ENCODE peak calls at places on chromosome 12, in nine cellular contexts. S, A, W, B, Y, L, H, X and I are unnamed samples.

GRCh38 chr12:13534645-13535398 is 338.3 kb downstream of the EMP1 start:
- DNase-seq in S (peak), A (no peak), W (peak), B (peak), Y (peak), L (peak), H (peak), X (peak), I (peak)

GRCh38 chr12:127690161-127690560 is 576.8 kb upstream of the TMEM132C start:
- DNase-seq in S (no peak), A (no peak), W (no peak), B (no peak), Y (no peak), L (no peak), H (no peak), X (no peak), I (no peak)

GRCh38 chr12:95182868-95183415 is 34.3 kb downstream of the FGD6 start:
- DNase-seq in S (peak), A (no peak), W (no peak), B (peak), Y (no peak), L (peak), H (peak), X (no peak), I (no peak)

GRCh38 chr12:52279683-52280318 is 5.4 kb downstream of the KRT86 start:
- DNase-seq in S (peak), A (no peak), W (no peak), B (peak), Y (no peak), L (peak), H (no peak), X (no peak), I (no peak)

GRCh38 chr12:85996280-85996679 is 122.2 kb downstream of the NTS start:
- DNase-seq in S (peak), A (no peak), W (no peak), B (no peak), Y (no peak), L (peak), H (no peak), X (no peak), I (no peak)

GRCh38 chr12:15546102-15546701 is 223.9 kb downstream of the PTPRO start:
- DNase-seq in S (no peak), A (no peak), W (no peak), B (no peak), Y (no peak), L (no peak), H (peak), X (no peak), I (peak)

GRCh38 chr12:115752151-115752550 is 525.3 kb downstream of the MED13L start:
- DNase-seq in S (peak), A (no peak), W (no peak), B (peak), Y (no peak), L (peak), H (no peak), X (no peak), I (no peak)

GRCh38 chr12:125418902-125419564 is 353.8 kb downstream of the AACS start:
- DNase-seq in S (no peak), A (no peak), W (no peak), B (no peak), Y (no peak), L (no peak), H (peak), X (no peak), I (peak)

GRCh38 chr12:129186952-129187351 is 333.7 kb downstream of the GLT1D1 start:
- DNase-seq in S (no peak), A (no peak), W (no peak), B (no peak), Y (no peak), L (no peak), H (no peak), X (no peak), I (no peak)

GRCh38 chr12:127810026-127810425 is 456.9 kb upstream of the TMEM132C start:
- DNase-seq in S (peak), A (no peak), W (no peak), B (no peak), Y (no peak), L (peak), H (no peak), X (no peak), I (no peak)

GRCh38 chr12:49483621-49484020 is 55.2 kb upstream of the KCNH3 start:
- DNase-seq in S (no peak), A (no peak), W (no peak), B (no peak), Y (no peak), L (no peak), H (no peak), X (no peak), I (no peak)

GRCh38 chr12:27277846-27278260 is 33.8 kb downstream of the STK38L start:
- DNase-seq in S (peak), A (no peak), W (no peak), B (peak), Y (no peak), L (peak), H (peak), X (no peak), I (peak)

GRCh38 chr12:47742253-47742825 is 16.3 kb downstream of the RAPGEF3 start:
- DNase-seq in S (peak), A (peak), W (peak), B (no peak), Y (peak), L (peak), H (peak), X (peak), I (peak)

GRCh38 chr12:54021432-54022013 is 6.7 kb upstream of the HOXC6 start:
- DNase-seq in S (no peak), A (peak), W (peak), B (no peak), Y (no peak), L (no peak), H (peak), X (peak), I (no peak)

GRCh38 chr12:130761537-130762318 is 45.6 kb upstream of the RIMBP2 start:
- DNase-seq in S (peak), A (peak), W (peak), B (peak), Y (no peak), L (peak), H (peak), X (peak), I (peak)

GRCh38 chr12:113831016-113831415 is 135.1 kb downstream of the RBM19 start:
- DNase-seq in S (peak), A (no peak), W (no peak), B (peak), Y (no peak), L (peak), H (peak), X (no peak), I (no peak)

GRCh38 chr12:7933255-7933726 is 2.7 kb downstream of the SLC2A3 start:
- DNase-seq in S (peak), A (peak), W (peak), B (peak), Y (peak), L (peak), H (peak), X (peak), I (peak)
- TF ChIP-seq CTCF in S (peak), A (peak), W (peak), B (peak), Y (peak), L (peak), H (peak), X (peak), I (peak)

GRCh38 chr12:121626853-121627623 is 708 bp downstream of the ORAI1 start:
- DNase-seq in S (peak), A (peak), W (peak), B (peak), Y (peak), L (peak), H (peak), X (peak), I (peak)
- TF ChIP-seq CTCF in S (peak), A (no peak), W (no peak), B (peak), Y (no peak), L (peak), H (no peak), X (peak), I (peak)

GRCh38 chr12:3658327-3659163 is 94.4 kb downstream of the CRACR2A start:
- DNase-seq in S (peak), A (no peak), W (peak), B (peak), Y (no peak), L (no peak), H (peak), X (peak), I (peak)
- TF ChIP-seq CTCF in S (peak), A (no peak), W (peak), B (peak), Y (no peak), L (peak), H (peak), X (peak), I (peak)

DNA sequence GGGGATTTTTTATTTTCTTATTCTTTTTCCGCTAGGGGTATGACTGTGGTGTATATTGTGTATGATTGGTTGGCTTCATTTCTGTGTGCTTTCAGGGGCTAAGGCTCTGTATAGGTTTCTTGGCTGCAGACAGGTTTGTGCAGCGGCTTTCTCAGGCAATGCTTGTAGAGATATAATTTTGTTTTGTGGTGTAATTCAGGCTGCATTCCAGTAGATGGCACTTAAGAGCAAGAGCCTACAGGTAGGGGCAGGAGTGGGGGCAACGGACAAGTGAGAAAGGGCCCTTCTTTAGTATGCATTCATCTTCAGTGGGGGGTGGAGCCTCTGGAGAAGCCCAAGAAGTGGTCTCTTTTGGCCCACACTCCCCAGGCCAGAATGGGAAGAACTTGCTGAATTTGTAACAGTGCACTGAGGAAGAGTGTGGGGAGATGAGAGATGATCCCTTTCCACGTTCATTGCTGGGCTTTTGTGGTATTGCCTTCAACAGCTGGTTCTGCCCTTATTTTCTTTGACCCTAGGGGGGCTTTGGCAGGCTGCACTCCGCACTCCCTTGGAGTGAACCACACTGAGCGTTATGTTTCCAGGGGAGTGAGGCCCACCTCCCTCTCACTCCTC is 78.6 kb downstream of the IFNG-AS1 start:
- DNase-seq in S (peak), A (no peak), W (no peak), B (no peak), Y (no peak), L (no peak), H (peak), X (peak), I (no peak)
- TF ChIP-seq CTCF in S (peak), A (no peak), W (peak), B (peak), Y (no peak), L (peak), H (peak), X (peak), I (peak)

GRCh38 chr12:118126119-118126757 is 9.7 kb upstream of the PEBP1 start:
- DNase-seq in S (no peak), A (peak), W (no peak), B (no peak), Y (peak), L (no peak), H (no peak), X (no peak), I (no peak)

GRCh38 chr12:118122264-118122663 is 13.7 kb upstream of the PEBP1 start:
- DNase-seq in S (no peak), A (no peak), W (no peak), B (no peak), Y (no peak), L (no peak), H (no peak), X (no peak), I (no peak)

GRCh38 chr12:118125743-118126118 is 10.2 kb upstream of the PEBP1 start:
- DNase-seq in S (no peak), A (no peak), W (no peak), B (no peak), Y (no peak), L (no peak), H (no peak), X (no peak), I (no peak)

GRCh38 chr12:118124333-118124874 is 11.5 kb upstream of the PEBP1 start:
- DNase-seq in S (no peak), A (no peak), W (no peak), B (no peak), Y (no peak), L (no peak), H (no peak), X (no peak), I (no peak)

GRCh38 chr12:118127867-118128266 is 8.1 kb upstream of the PEBP1 start:
- DNase-seq in S (no peak), A (no peak), W (no peak), B (no peak), Y (no peak), L (no peak), H (no peak), X (no peak), I (no peak)
- TF ChIP-seq CTCF in S (no peak), A (no peak), W (no peak), B (no peak), Y (no peak), L (no peak), H (no peak), X (no peak), I (no peak)

DNA sequence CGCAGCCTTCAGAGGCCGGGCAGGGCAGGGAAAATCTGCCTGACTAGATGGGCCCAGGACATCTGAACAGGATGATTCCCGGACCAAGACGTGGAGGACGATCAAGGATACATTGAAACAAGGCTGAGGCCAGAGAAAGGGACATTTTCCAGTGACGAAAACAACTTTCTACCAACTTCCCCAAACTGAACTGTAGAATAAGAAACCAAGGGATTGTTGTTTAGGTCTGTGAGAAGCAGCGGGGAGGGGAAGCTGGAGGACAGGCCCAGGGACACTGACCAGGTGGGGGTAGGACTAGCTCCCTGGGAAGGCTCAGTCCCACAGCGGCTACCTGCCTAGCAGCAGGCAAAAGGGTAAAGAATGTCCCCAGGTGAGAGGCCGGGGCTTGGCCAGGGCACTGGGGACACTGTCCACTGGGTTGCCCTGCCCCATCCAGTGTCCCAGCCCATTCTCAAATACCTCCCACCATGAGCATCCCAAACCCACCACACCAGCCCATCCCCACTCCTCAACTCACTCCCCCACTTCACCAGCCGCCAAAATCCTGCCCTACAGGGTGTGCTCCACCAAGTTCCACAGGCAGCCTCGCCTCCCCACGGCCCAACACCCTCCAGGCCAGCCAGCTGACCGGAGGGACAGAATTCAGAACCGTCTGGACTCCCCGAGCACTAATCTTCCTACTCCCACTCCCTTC is 984 bp downstream of the TNFRSF1A start:
- DNase-seq in S (peak), A (no peak), W (no peak), B (no peak), Y (no peak), L (no peak), H (no peak), X (no peak), I (no peak)
- TF ChIP-seq CTCF in S (no peak), A (no peak), W (no peak), B (no peak), Y (no peak), L (no peak), H (no peak), X (no peak), I (no peak)